ENCODE peak calls at places on chromosomes 12 and 14, in nine cellular contexts. One of them, this sample, is unnamed.

GRCh38 chr12:75783093-75783877 is 248.3 kb downstream of the PHLDA1 start:
- DNase-seq in upper lobe of right lung: no peak
- DNase-seq in MCF 10A: no peak
- DNase-seq in AG09309: no peak
- DNase-seq in bronchial epithelial cell: peak
- DNase-seq in astrocyte of the spinal cord: peak
- DNase-seq in GM06990: no peak
- DNase-seq in left lung: no peak
- DNase-seq in mammary epithelial cell: no peak
- DNase-seq in this sample: no peak

GRCh38 chr14:22231022-22231421 is 358.0 kb downstream of the DAD1 start:
- DNase-seq in upper lobe of right lung: no peak
- DNase-seq in MCF 10A: no peak
- DNase-seq in AG09309: no peak
- DNase-seq in bronchial epithelial cell: no peak
- DNase-seq in astrocyte of the spinal cord: no peak
- DNase-seq in GM06990: no peak
- DNase-seq in left lung: no peak
- DNase-seq in mammary epithelial cell: no peak
- DNase-seq in this sample: no peak

GRCh38 chr12:11882301-11883019 is 188.3 kb upstream of the BCL2L14 start:
- DNase-seq in upper lobe of right lung: no peak
- DNase-seq in MCF 10A: no peak
- DNase-seq in AG09309: no peak
- DNase-seq in bronchial epithelial cell: no peak
- DNase-seq in astrocyte of the spinal cord: no peak
- DNase-seq in GM06990: no peak
- DNase-seq in left lung: no peak
- DNase-seq in mammary epithelial cell: peak
- DNase-seq in this sample: no peak

GRCh38 chr14:50001146-50001998 is 108.5 kb downstream of the ARF6 start:
- DNase-seq in upper lobe of right lung: peak
- DNase-seq in MCF 10A: peak
- DNase-seq in AG09309: peak
- DNase-seq in bronchial epithelial cell: peak
- DNase-seq in astrocyte of the spinal cord: peak
- DNase-seq in GM06990: peak
- DNase-seq in left lung: peak
- DNase-seq in mammary epithelial cell: peak
- DNase-seq in this sample: peak

GRCh38 chr12:27732281-27732680 is 21.6 kb downstream of the MRPS35 start:
- DNase-seq in upper lobe of right lung: no peak
- DNase-seq in MCF 10A: peak
- DNase-seq in AG09309: no peak
- DNase-seq in bronchial epithelial cell: no peak
- DNase-seq in astrocyte of the spinal cord: no peak
- DNase-seq in GM06990: no peak
- DNase-seq in left lung: no peak
- DNase-seq in mammary epithelial cell: peak
- DNase-seq in this sample: no peak

GRCh38 chr12:61993734-61994345 is 266.4 kb upstream of the USP15 start:
- DNase-seq in upper lobe of right lung: no peak
- DNase-seq in MCF 10A: peak
- DNase-seq in AG09309: no peak
- DNase-seq in bronchial epithelial cell: peak
- DNase-seq in astrocyte of the spinal cord: peak
- DNase-seq in GM06990: no peak
- DNase-seq in left lung: no peak
- DNase-seq in mammary epithelial cell: peak
- DNase-seq in this sample: no peak

GRCh38 chr12:24596768-24597388 is 352.0 kb downstream of the BCAT1 start:
- DNase-seq in upper lobe of right lung: no peak
- DNase-seq in MCF 10A: peak
- DNase-seq in AG09309: no peak
- DNase-seq in bronchial epithelial cell: peak
- DNase-seq in astrocyte of the spinal cord: peak
- DNase-seq in GM06990: no peak
- DNase-seq in left lung: no peak
- DNase-seq in mammary epithelial cell: peak
- DNase-seq in this sample: no peak

GRCh38 chr14:99590746-99591555 is 13.1 kb downstream of the CCDC85C start:
- DNase-seq in upper lobe of right lung: no peak
- DNase-seq in MCF 10A: peak
- DNase-seq in AG09309: no peak
- DNase-seq in bronchial epithelial cell: no peak
- DNase-seq in astrocyte of the spinal cord: peak
- DNase-seq in GM06990: no peak
- DNase-seq in left lung: no peak
- DNase-seq in mammary epithelial cell: no peak
- DNase-seq in this sample: no peak

GRCh38 chr14:60845523-60845922 is 111.0 kb downstream of the MNAT1 start:
- DNase-seq in upper lobe of right lung: no peak
- DNase-seq in MCF 10A: no peak
- DNase-seq in AG09309: no peak
- DNase-seq in bronchial epithelial cell: no peak
- DNase-seq in astrocyte of the spinal cord: no peak
- DNase-seq in GM06990: peak
- DNase-seq in left lung: no peak
- DNase-seq in mammary epithelial cell: no peak
- DNase-seq in this sample: no peak

GRCh38 chr14:67916430-67916829 is 96.9 kb downstream of the RAD51B start:
- DNase-seq in upper lobe of right lung: no peak
- DNase-seq in MCF 10A: no peak
- DNase-seq in AG09309: no peak
- DNase-seq in bronchial epithelial cell: no peak
- DNase-seq in astrocyte of the spinal cord: no peak
- DNase-seq in GM06990: no peak
- DNase-seq in left lung: no peak
- DNase-seq in mammary epithelial cell: no peak
- DNase-seq in this sample: no peak

GRCh38 chr14:103137721-103138482 is 14.6 kb downstream of the TNFAIP2 start:
- DNase-seq in upper lobe of right lung: no peak
- DNase-seq in MCF 10A: no peak
- DNase-seq in AG09309: no peak
- DNase-seq in bronchial epithelial cell: no peak
- DNase-seq in astrocyte of the spinal cord: no peak
- DNase-seq in GM06990: no peak
- DNase-seq in left lung: no peak
- DNase-seq in mammary epithelial cell: no peak
- DNase-seq in this sample: peak

GRCh38 chr14:95068091-95068490 is 89.2 kb downstream of the DICER1 start:
- DNase-seq in upper lobe of right lung: no peak
- DNase-seq in MCF 10A: no peak
- DNase-seq in AG09309: no peak
- DNase-seq in bronchial epithelial cell: no peak
- DNase-seq in astrocyte of the spinal cord: no peak
- DNase-seq in GM06990: no peak
- DNase-seq in left lung: no peak
- DNase-seq in mammary epithelial cell: no peak
- DNase-seq in this sample: no peak

GRCh38 chr12:47216150-47216677 is 136.5 kb upstream of the AMIGO2 start:
- DNase-seq in upper lobe of right lung: no peak
- DNase-seq in MCF 10A: no peak
- DNase-seq in AG09309: no peak
- DNase-seq in bronchial epithelial cell: no peak
- DNase-seq in astrocyte of the spinal cord: no peak
- DNase-seq in GM06990: peak
- DNase-seq in left lung: peak
- DNase-seq in mammary epithelial cell: no peak
- DNase-seq in this sample: peak

GRCh38 chr12:9032202-9032964 is 43.0 kb downstream of the KLRG1 start:
- DNase-seq in upper lobe of right lung: no peak
- DNase-seq in MCF 10A: no peak
- DNase-seq in AG09309: no peak
- DNase-seq in bronchial epithelial cell: no peak
- DNase-seq in astrocyte of the spinal cord: no peak
- DNase-seq in GM06990: no peak
- DNase-seq in left lung: no peak
- DNase-seq in mammary epithelial cell: no peak
- DNase-seq in this sample: peak
- TF ChIP-seq CTCF in upper lobe of right lung: no peak
- TF ChIP-seq CTCF in MCF 10A: no peak
- TF ChIP-seq CTCF in AG09309: no peak
- TF ChIP-seq CTCF in bronchial epithelial cell: no peak
- TF ChIP-seq CTCF in astrocyte of the spinal cord: no peak
- TF ChIP-seq CTCF in GM06990: peak
- TF ChIP-seq CTCF in left lung: no peak
- TF ChIP-seq CTCF in mammary epithelial cell: no peak
- TF ChIP-seq CTCF in this sample: no peak

GRCh38 chr14:52693004-52693403 is 2.4 kb downstream of the ERO1A start:
- DNase-seq in upper lobe of right lung: no peak
- DNase-seq in MCF 10A: no peak
- DNase-seq in AG09309: no peak
- DNase-seq in bronchial epithelial cell: no peak
- DNase-seq in astrocyte of the spinal cord: no peak
- DNase-seq in GM06990: no peak
- DNase-seq in left lung: no peak
- DNase-seq in mammary epithelial cell: no peak
- DNase-seq in this sample: no peak

GRCh38 chr14:52692248-52692962 is 3.0 kb downstream of the ERO1A start:
- DNase-seq in upper lobe of right lung: no peak
- DNase-seq in MCF 10A: peak
- DNase-seq in AG09309: peak
- DNase-seq in bronchial epithelial cell: no peak
- DNase-seq in astrocyte of the spinal cord: no peak
- DNase-seq in GM06990: no peak
- DNase-seq in left lung: no peak
- DNase-seq in mammary epithelial cell: no peak
- DNase-seq in this sample: no peak

GRCh38 chr14:52693532-52693931 is 1.8 kb downstream of the ERO1A start:
- DNase-seq in upper lobe of right lung: no peak
- DNase-seq in MCF 10A: no peak
- DNase-seq in AG09309: no peak
- DNase-seq in bronchial epithelial cell: no peak
- DNase-seq in astrocyte of the spinal cord: no peak
- DNase-seq in GM06990: no peak
- DNase-seq in left lung: no peak
- DNase-seq in mammary epithelial cell: no peak
- DNase-seq in this sample: no peak

GRCh38 chr14:52694761-52695480 is 437 bp downstream of the ERO1A start:
- DNase-seq in upper lobe of right lung: peak
- DNase-seq in MCF 10A: peak
- DNase-seq in AG09309: no peak
- DNase-seq in bronchial epithelial cell: peak
- DNase-seq in astrocyte of the spinal cord: peak
- DNase-seq in GM06990: no peak
- DNase-seq in left lung: peak
- DNase-seq in mammary epithelial cell: peak
- DNase-seq in this sample: no peak

DNA sequence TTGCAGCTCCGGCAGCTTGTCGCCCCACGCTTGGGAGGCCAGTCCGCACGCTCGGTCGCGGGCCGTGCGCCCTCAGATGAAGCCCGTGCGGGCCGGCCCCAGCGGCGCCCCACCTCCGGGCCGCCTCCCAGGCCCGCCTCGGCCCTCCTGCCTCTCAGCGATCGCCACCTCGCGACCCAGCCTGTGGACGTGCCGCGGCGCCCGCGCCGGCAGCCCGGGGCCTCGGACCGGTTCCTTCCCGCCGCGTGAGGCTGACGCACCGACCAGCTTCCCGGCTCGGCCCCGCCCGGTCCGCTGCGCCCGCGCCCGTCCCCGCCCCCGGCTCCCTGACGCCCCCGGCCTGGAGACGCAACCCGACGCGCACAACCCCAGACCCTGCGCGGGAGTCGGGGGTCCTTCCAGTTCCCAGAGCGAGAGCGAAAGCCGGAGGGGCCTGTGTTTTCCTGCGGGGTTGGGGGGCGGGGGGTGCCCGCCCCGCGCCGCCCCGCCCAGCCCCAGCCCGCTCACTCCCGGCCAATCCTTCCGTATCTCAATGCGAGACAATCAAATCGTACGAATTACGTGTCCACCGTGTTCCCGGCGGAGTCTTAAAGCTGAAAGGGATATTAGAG is at the start of gene ERO1A:
- DNase-seq in upper lobe of right lung: peak
- DNase-seq in MCF 10A: peak
- DNase-seq in AG09309: peak
- DNase-seq in bronchial epithelial cell: peak
- DNase-seq in astrocyte of the spinal cord: peak
- DNase-seq in GM06990: peak
- DNase-seq in left lung: peak
- DNase-seq in mammary epithelial cell: peak
- DNase-seq in this sample: peak
- TF ChIP-seq CTCF in upper lobe of right lung: no peak
- TF ChIP-seq CTCF in MCF 10A: no peak
- TF ChIP-seq CTCF in AG09309: no peak
- TF ChIP-seq CTCF in bronchial epithelial cell: peak
- TF ChIP-seq CTCF in astrocyte of the spinal cord: no peak
- TF ChIP-seq CTCF in GM06990: no peak
- TF ChIP-seq CTCF in left lung: no peak
- TF ChIP-seq CTCF in mammary epithelial cell: no peak
- TF ChIP-seq CTCF in this sample: no peak

GRCh38 chr14:83463500-83464098 is 1929.9 kb upstream of the SEL1L start:
- DNase-seq in upper lobe of right lung: no peak
- DNase-seq in MCF 10A: peak
- DNase-seq in AG09309: no peak
- DNase-seq in bronchial epithelial cell: peak
- DNase-seq in astrocyte of the spinal cord: peak
- DNase-seq in GM06990: no peak
- DNase-seq in left lung: peak
- DNase-seq in mammary epithelial cell: peak
- DNase-seq in this sample: no peak
- TF ChIP-seq CTCF in upper lobe of right lung: peak
- TF ChIP-seq CTCF in MCF 10A: peak
- TF ChIP-seq CTCF in AG09309: peak
- TF ChIP-seq CTCF in bronchial epithelial cell: peak
- TF ChIP-seq CTCF in astrocyte of the spinal cord: peak
- TF ChIP-seq CTCF in GM06990: peak
- TF ChIP-seq CTCF in left lung: peak
- TF ChIP-seq CTCF in mammary epithelial cell: peak
- TF ChIP-seq CTCF in this sample: peak

GRCh38 chr12:55739025-55739378 is 3.9 kb upstream of the GDF11 start:
- DNase-seq in upper lobe of right lung: no peak
- DNase-seq in MCF 10A: no peak
- DNase-seq in AG09309: no peak
- DNase-seq in bronchial epithelial cell: no peak
- DNase-seq in astrocyte of the spinal cord: no peak
- DNase-seq in GM06990: no peak
- DNase-seq in left lung: no peak
- DNase-seq in mammary epithelial cell: no peak
- DNase-seq in this sample: no peak

GRCh38 chr12:55736076-55736475 is 6.8 kb upstream of the GDF11 start:
- DNase-seq in upper lobe of right lung: no peak
- DNase-seq in MCF 10A: no peak
- DNase-seq in AG09309: no peak
- DNase-seq in bronchial epithelial cell: no peak
- DNase-seq in astrocyte of the spinal cord: no peak
- DNase-seq in GM06990: no peak
- DNase-seq in left lung: no peak
- DNase-seq in mammary epithelial cell: no peak
- DNase-seq in this sample: no peak

GRCh38 chr12:55737581-55738112 is 5.3 kb upstream of the GDF11 start:
- DNase-seq in upper lobe of right lung: no peak
- DNase-seq in MCF 10A: no peak
- DNase-seq in AG09309: no peak
- DNase-seq in bronchial epithelial cell: no peak
- DNase-seq in astrocyte of the spinal cord: no peak
- DNase-seq in GM06990: no peak
- DNase-seq in left lung: no peak
- DNase-seq in mammary epithelial cell: no peak
- DNase-seq in this sample: no peak

GRCh38 chr12:55736780-55737580 is 5.9 kb upstream of the GDF11 start:
- DNase-seq in upper lobe of right lung: peak
- DNase-seq in MCF 10A: peak
- DNase-seq in AG09309: no peak
- DNase-seq in bronchial epithelial cell: peak
- DNase-seq in astrocyte of the spinal cord: peak
- DNase-seq in GM06990: no peak
- DNase-seq in left lung: peak
- DNase-seq in mammary epithelial cell: peak
- DNase-seq in this sample: peak

GRCh38 chr12:55738113-55739024 is 4.6 kb upstream of the GDF11 start:
- DNase-seq in upper lobe of right lung: peak
- DNase-seq in MCF 10A: peak
- DNase-seq in AG09309: no peak
- DNase-seq in bronchial epithelial cell: peak
- DNase-seq in astrocyte of the spinal cord: peak
- DNase-seq in GM06990: peak
- DNase-seq in left lung: peak
- DNase-seq in mammary epithelial cell: peak
- DNase-seq in this sample: no peak
- TF ChIP-seq CTCF in upper lobe of right lung: peak
- TF ChIP-seq CTCF in MCF 10A: peak
- TF ChIP-seq CTCF in AG09309: peak
- TF ChIP-seq CTCF in bronchial epithelial cell: peak
- TF ChIP-seq CTCF in astrocyte of the spinal cord: peak
- TF ChIP-seq CTCF in GM06990: peak
- TF ChIP-seq CTCF in left lung: peak
- TF ChIP-seq CTCF in mammary epithelial cell: peak
- TF ChIP-seq CTCF in this sample: peak